ENCODE peak calls at places on chromosomes 12 and 14, in nine cellular contexts. W, R, A, F, Y, D, T, S and M are unnamed samples.

GRCh38 chr12:128076188-128076587 is 190.8 kb upstream of the TMEM132C start:
- DNase-seq in A (peak; percentile 3), S (peak; percentile 91), W (no peak), D (no peak), T (no peak), R (no peak), F (no peak), Y (no peak), M (peak; percentile 70)

GRCh38 chr12:78746001-78746400 is 118.6 kb upstream of the SYT1 start:
- DNase-seq in F (no peak), T (no peak), R (no peak), D (no peak), S (no peak), Y (no peak), W (no peak), A (no peak), M (no peak)

GRCh38 chr12:76030378-76031080 is 1.0 kb downstream of the PHLDA1 start:
- DNase-seq in R (peak; percentile 53), S (peak; percentile 66), F (peak; percentile 85), D (peak; percentile 34), A (peak; percentile 71), T (peak; percentile 66), Y (no peak), W (no peak), M (peak; percentile 33)

GRCh38 chr14:71711131-71711530 is 221.1 kb upstream of the RGS6 start:
- DNase-seq in A (no peak), R (no peak), Y (no peak), S (no peak), T (no peak), F (no peak), W (no peak), D (no peak), M (no peak)

GRCh38 chr12:8052679-8053078 is 13.5 kb downstream of the C3AR1 start:
- DNase-seq in R (no peak), D (peak; percentile 45), T (peak; percentile 24), F (no peak), W (no peak), S (no peak), A (peak; percentile 29), Y (no peak), M (no peak)

GRCh38 chr14:58876613-58877012 is 238.9 kb downstream of the DACT1 start:
- DNase-seq in T (no peak), S (peak; percentile 26), A (no peak), W (no peak), F (no peak), Y (no peak), D (no peak), R (no peak), M (peak; percentile 83)

GRCh38 chr12:67655829-67656614 is 7.5 kb downstream of the DYRK2 start:
- DNase-seq in Y (no peak), F (no peak), A (no peak), S (no peak), D (no peak), R (no peak), W (no peak), T (no peak), M (no peak)

GRCh38 chr12:113271853-113272561 is 50.7 kb downstream of the TPCN1 start:
- DNase-seq in T (peak; percentile 65), Y (no peak), S (peak; percentile 91), F (no peak), W (peak; percentile 88), A (no peak), R (no peak), D (peak; percentile 88), M (peak; percentile 87)

GRCh38 chr12:67647547-67648305 is 819 bp upstream of the DYRK2 start:
- DNase-seq in T (peak; percentile 76), Y (peak; percentile 8), W (peak; percentile 72), D (peak; percentile 82), A (peak; percentile 87), S (peak; percentile 93), F (peak; percentile 64), R (peak; percentile 88), M (peak; percentile 84)

GRCh38 chr12:58586762-58587161 is 333.5 kb downstream of the LRIG3 start:
- DNase-seq in W (no peak), D (no peak), A (no peak), F (no peak), S (no peak), Y (no peak), T (no peak), R (no peak), M (no peak)

GRCh38 chr12:92021665-92022033 is 124.0 kb downstream of the BTG1 start:
- DNase-seq in F (no peak), Y (no peak), S (no peak), D (no peak), W (no peak), A (peak; percentile 85), T (no peak), R (no peak), M (no peak)

GRCh38 chr14:101065246-101065645 is 161.7 kb upstream of the RTL1 start:
- DNase-seq in A (no peak), S (no peak), W (no peak), T (no peak), Y (no peak), D (no peak), F (no peak), R (no peak), M (no peak)

GRCh38 chr12:2794261-2794735 is 472 bp upstream of the FKBP4 start:
- DNase-seq in A (peak; percentile 83), Y (no peak), S (no peak), F (peak; percentile 71), R (peak; percentile 74), D (no peak), T (peak; percentile 38), W (peak; percentile 53), M (peak; percentile 30)

GRCh38 chr14:77760381-77761204 is at the start of gene SNW1:
- DNase-seq in A (peak; percentile 92), R (peak; percentile 91), D (peak; percentile 94), S (peak; percentile 91), T (peak; percentile 97), W (peak; percentile 94), F (peak; percentile 92), Y (peak; percentile 88), M (peak; percentile 47)

GRCh38 chr12:124392271-124392990 is 97.5 kb downstream of the RFLNA start:
- DNase-seq in T (no peak), R (no peak), S (peak; percentile 69), W (no peak), D (peak; percentile 71), F (no peak), A (peak; percentile 75), Y (no peak), M (peak; percentile 69)

GRCh38 chr12:53805067-53805466 is 53.3 kb upstream of the CISTR start:
- DNase-seq in S (peak; percentile 24), A (no peak), R (no peak), D (no peak), W (no peak), Y (no peak), F (no peak), T (no peak), M (peak; percentile 67)

GRCh38 chr14:81565441-81566290 is 32.0 kb upstream of the SEL1L start:
- DNase-seq in F (no peak), T (peak; percentile 3), A (no peak), W (no peak), Y (no peak), S (peak; percentile 29), D (no peak), R (peak; percentile 33), M (peak; percentile 18)

GRCh38 chr12:67772276-67773169 is 124.0 kb downstream of the DYRK2 start:
- DNase-seq in Y (no peak), T (no peak), S (peak; percentile 65), W (no peak), R (no peak), A (peak; percentile 75), D (no peak), F (no peak), M (peak; percentile 16)

GRCh38 chr14:23301969-23302289 is 730 bp downstream of the PPP1R3E start:
- DNase-seq in T (no peak), W (no peak), F (no peak), S (no peak), Y (no peak), R (no peak), D (no peak), A (no peak), M (no peak)

GRCh38 chr12:77761286-77761685 is 69.4 kb upstream of the NAV3 start:
- DNase-seq in R (no peak), Y (no peak), F (no peak), S (no peak), T (no peak), D (no peak), W (no peak), A (no peak), M (no peak)

GRCh38 chr12:45212064-45212463 is 3.8 kb upstream of the ANO6 start:
- DNase-seq in S (no peak), R (no peak), F (no peak), W (no peak), T (no peak), Y (no peak), D (no peak), A (no peak), M (no peak)

GRCh38 chr14:74290415-74290814 is 12.3 kb downstream of the ABCD4 start:
- DNase-seq in R (no peak), W (no peak), T (no peak), F (no peak), A (no peak), Y (no peak), D (no peak), S (peak; percentile 20), M (peak; percentile 42)

GRCh38 chr12:9076733-9077575 is 38.8 kb downstream of the A2M start:
- DNase-seq in A (no peak), Y (no peak), T (no peak), W (no peak), S (no peak), F (no peak), R (no peak), D (no peak), M (no peak)

GRCh38 chr12:18677189-18677588 is 60.6 kb downstream of the PLCZ1 start:
- DNase-seq in Y (no peak), D (no peak), S (no peak), T (no peak), F (no peak), R (no peak), A (no peak), W (no peak), M (peak; percentile 38)

GRCh38 chr12:126506426-126507182 is 1441.4 kb downstream of the AACS start:
- DNase-seq in F (no peak), R (no peak), D (no peak), W (no peak), Y (no peak), S (peak; percentile 43), A (no peak), T (no peak), M (peak; percentile 20)

GRCh38 chr12:18683603-18684002 is 54.2 kb downstream of the PLCZ1 start:
- DNase-seq in T (no peak), F (no peak), Y (no peak), W (no peak), A (no peak), S (no peak), D (no peak), R (no peak), M (peak; percentile 38)

GRCh38 chr14:104086661-104087461 is 1.4 kb downstream of the ASPG start:
- DNase-seq in Y (no peak), F (no peak), D (peak; percentile 63), A (peak; percentile 53), S (no peak), T (no peak), R (no peak), W (no peak), M (no peak)

GRCh38 chr12:29240441-29240840 is 91.4 kb downstream of the FAR2 start:
- DNase-seq in R (no peak), D (no peak), W (no peak), Y (no peak), A (no peak), T (no peak), S (no peak), F (no peak), M (no peak)

GRCh38 chr12:131340616-131341210 is 370.2 kb upstream of the SFSWAP start:
- DNase-seq in T (no peak), D (no peak), S (no peak), W (no peak), R (no peak), F (peak; percentile 18), Y (no peak), A (no peak), M (no peak)